ENCODE peak calls at places on chromosomes 1 and 21, in four cellular contexts. Y is heart right ventricle, W is psoas muscle, X is choroid plexus epithelial cell. V is an unnamed sample.

GRCh38 chr1:214603819-214604252 is 841 bp downstream of the CENPF start:
- DNase-seq in Y (no peak), X (no peak), W (no peak), V (no peak)

GRCh38 chr1:32361674-32362473 is 411 bp downstream of the FAM229A start:
- DNase-seq in Y (peak; percentile 67), W (peak; percentile 64), X (peak; percentile 36), V (peak; percentile 67)

GRCh38 chr1:236489710-236490377 is 33.9 kb upstream of the LGALS8 start:
- DNase-seq in W (no peak), X (peak; percentile 85), Y (no peak), V (no peak)

GRCh38 chr1:18783705-18784522 is 75.5 kb downstream of the TAS1R2 start:
- DNase-seq in W (no peak), X (no peak), Y (no peak), V (no peak)

GRCh38 chr1:37890378-37891014 is 31.1 kb upstream of the MTF1 start:
- DNase-seq in X (peak; percentile 74), Y (no peak), W (no peak), V (no peak)

GRCh38 chr21:37220981-37221664 is 46.0 kb downstream of the VPS26C start:
- DNase-seq in W (peak; percentile 95), X (peak; percentile 94), Y (peak; percentile 95), V (peak; percentile 97)

GRCh38 chr1:236287757-236288619 is 6.2 kb upstream of the ERO1B start:
- DNase-seq in W (no peak), Y (no peak), X (no peak), V (no peak)

GRCh38 chr1:92940541-92940940 is 20.7 kb downstream of the DIPK1A start:
- DNase-seq in Y (no peak), W (no peak), X (peak; percentile 46), V (no peak)

GRCh38 chr21:42161401-42161956 is 57.5 kb upstream of the ABCG1 start:
- DNase-seq in W (no peak), Y (no peak), X (no peak), V (no peak)

GRCh38 chr1:2360588-2361364 is 30.6 kb downstream of the MORN1 start:
- DNase-seq in Y (peak; percentile 0), X (no peak), W (no peak), V (peak; percentile 4)

GRCh38 chr1:156657161-156657970 is 15.4 kb downstream of the BCAN start:
- DNase-seq in X (peak; percentile 61), W (peak; percentile 82), Y (peak; percentile 86), V (peak; percentile 81)

GRCh38 chr21:25934130-25934529 is 199.4 kb downstream of the GABPA start:
- DNase-seq in X (peak; percentile 90), W (no peak), Y (no peak), V (no peak)

GRCh38 chr1:54348700-54349021 is 57.5 kb downstream of the SSBP3 start:
- DNase-seq in W (no peak), Y (no peak), X (no peak), V (no peak)

GRCh38 chr1:10943991-10944730 is 68.3 kb upstream of the TARDBP start:
- DNase-seq in Y (no peak), W (no peak), X (peak; percentile 38), V (no peak)

GRCh38 chr1:94103608-94104007 is 17.3 kb downstream of the ABCA4 start:
- DNase-seq in Y (no peak), W (no peak), X (no peak), V (no peak)

GRCh38 chr1:155184351-155184811 is 10.7 kb downstream of the TRIM46 start:
- DNase-seq in Y (no peak), X (no peak), W (no peak), V (no peak)

GRCh38 chr1:166902279-166902678 is 26.2 kb upstream of the TADA1 start:
- DNase-seq in Y (no peak), X (peak; percentile 43), W (no peak), V (no peak)

GRCh38 chr1:6544831-6545230 is 9.5 kb downstream of the NOL9 start:
- DNase-seq in X (peak; percentile 58), W (no peak), Y (no peak), V (no peak)

GRCh38 chr1:160377585-160378206 is 10.8 kb downstream of the NHLH1 start:
- DNase-seq in X (peak; percentile 17), Y (no peak), W (no peak), V (no peak)

GRCh38 chr1:109828756-109829505 is 65.2 kb upstream of the EPS8L3 start:
- DNase-seq in Y (no peak), X (no peak), W (no peak), V (no peak)

GRCh38 chr1:53951697-53952096 is 5.5 kb downstream of the LRRC42 start:
- DNase-seq in W (no peak), X (no peak), Y (no peak), V (no peak)

GRCh38 chr1:147292012-147292411 is 49.5 kb downstream of the CHD1L start:
- DNase-seq in Y (no peak), X (peak; percentile 85), W (no peak), V (no peak)

GRCh38 chr1:44276006-44276405 is 62.7 kb downstream of the DMAP1 start:
- DNase-seq in Y (no peak), X (peak; percentile 40), W (no peak), V (no peak)

GRCh38 chr1:93129507-93130099 is 50.5 kb downstream of the MTF2 start:
- DNase-seq in Y (no peak), W (no peak), X (no peak), V (no peak)

DNA sequence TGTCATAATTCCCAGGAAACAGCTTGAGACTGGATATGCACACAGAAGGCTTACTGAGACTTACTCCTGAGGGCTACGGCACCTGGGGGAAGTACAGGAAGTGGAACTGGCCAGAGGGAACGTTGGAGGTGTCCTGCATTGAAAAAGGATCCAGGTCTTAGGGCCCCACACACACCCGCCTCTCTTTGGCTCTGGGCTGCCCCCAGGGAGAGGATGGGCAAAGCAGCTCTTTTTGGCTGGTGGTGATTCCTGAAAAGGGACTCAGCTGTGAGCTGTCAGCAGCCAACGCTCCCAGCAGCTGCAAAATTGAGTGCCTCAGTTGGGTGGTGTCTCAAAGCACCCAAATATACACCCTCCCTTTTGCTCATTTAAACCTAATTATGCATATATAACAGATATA is 213.2 kb downstream of the TNR start:
- DNase-seq in X (no peak), Y (no peak), W (no peak), V (no peak)
- H3K4me3 ChIP-seq in X (no peak overlapping the region), Y (no peak overlapping the region), W (no peak overlapping the region), V (no peak overlapping the region)

DNA sequence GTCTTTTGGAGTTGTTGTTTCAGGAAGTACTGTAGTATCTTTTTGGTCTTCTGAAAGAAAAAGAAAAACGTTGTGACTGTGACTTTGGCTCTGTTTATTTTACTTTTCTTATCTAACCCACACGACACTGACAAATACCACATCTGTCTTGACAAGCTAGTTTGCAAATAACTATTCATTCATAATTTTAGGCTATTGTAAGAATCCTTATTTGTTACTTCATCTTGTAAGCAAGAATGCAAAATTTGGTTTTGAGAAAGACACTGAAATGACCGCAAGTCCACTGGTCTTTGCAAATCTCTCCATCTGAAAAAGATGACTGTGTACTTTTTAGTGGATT is 12.7 kb downstream of the TGFB2 start:
- DNase-seq in X (no peak), W (no peak), Y (no peak), V (no peak)
- H3K4me3 ChIP-seq in X (no peak overlapping the region), W (peak overlapping the region; percentile 23), Y (no peak overlapping the region), V (peak overlapping the region; percentile 13)

DNA sequence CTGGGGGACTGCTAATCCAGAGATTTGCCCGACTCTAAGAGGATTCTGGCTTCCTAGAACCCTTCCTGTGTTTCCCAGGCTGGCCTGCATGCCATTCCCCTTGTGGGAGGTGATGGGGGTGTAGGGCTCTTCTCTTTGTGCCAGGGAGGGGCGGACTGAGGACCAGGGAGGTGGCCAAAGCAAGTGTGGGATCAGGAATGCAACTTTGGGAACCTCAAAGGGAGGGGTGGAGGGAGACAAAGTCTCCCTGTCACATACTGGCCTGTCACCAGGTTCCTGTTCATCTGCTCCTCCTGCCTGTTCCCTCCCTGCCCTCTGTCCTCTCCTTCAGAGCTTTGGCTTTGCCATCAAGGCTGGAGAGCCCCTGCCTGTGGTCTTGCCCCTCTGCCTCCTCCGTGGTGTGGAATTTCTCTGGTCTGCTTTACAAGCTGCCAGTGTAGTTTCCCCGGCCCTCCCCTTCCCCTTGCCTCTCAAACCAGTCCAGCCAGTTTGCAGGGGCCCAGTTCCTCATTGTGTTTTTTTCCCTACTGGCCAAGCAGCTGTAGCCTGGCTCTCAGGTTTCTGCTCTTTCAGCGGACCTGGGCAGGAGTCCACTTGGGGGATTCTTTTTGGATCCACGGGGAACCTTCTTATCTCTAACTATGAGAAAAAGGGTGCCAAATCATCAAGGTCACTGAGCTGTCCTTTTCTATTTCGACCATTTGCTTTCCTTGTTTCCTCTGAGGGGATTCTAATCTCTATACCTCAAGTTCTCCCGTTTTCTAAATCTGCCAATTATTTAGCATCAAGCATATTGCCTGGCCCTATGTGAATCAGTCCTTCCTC is 1.8 kb downstream of the CGN start:
- DNase-seq in W (no peak), X (no peak), Y (no peak), V (no peak)
- H3K4me3 ChIP-seq in W (no peak overlapping the region), X (no peak overlapping the region), Y (no peak overlapping the region), V (no peak overlapping the region)

GRCh38 chr1:28264897-28265296 is 5.6 kb downstream of the SESN2 start:
- DNase-seq in Y (no peak), X (no peak), W (no peak), V (no peak)
- H3K4me3 ChIP-seq in Y (no peak overlapping the region), X (no peak overlapping the region), W (no peak overlapping the region), V (no peak overlapping the region)

GRCh38 chr1:203516906-203517305 is 23.0 kb downstream of the OPTC start:
- DNase-seq in W (no peak), Y (no peak), X (no peak), V (no peak)
- H3K4me3 ChIP-seq in W (no peak overlapping the region), Y (no peak overlapping the region), X (no peak overlapping the region), V (no peak overlapping the region)

GRCh38 chr1:36397083-36397377 is 678 bp downstream of the LSM10 start:
- DNase-seq in W (no peak), Y (no peak), X (no peak), V (no peak)
- H3K4me3 ChIP-seq in W (peak overlapping the region; percentile 88), Y (peak overlapping the region; percentile 56), X (peak overlapping the region; percentile 98), V (peak overlapping the region; percentile 86)

DNA sequence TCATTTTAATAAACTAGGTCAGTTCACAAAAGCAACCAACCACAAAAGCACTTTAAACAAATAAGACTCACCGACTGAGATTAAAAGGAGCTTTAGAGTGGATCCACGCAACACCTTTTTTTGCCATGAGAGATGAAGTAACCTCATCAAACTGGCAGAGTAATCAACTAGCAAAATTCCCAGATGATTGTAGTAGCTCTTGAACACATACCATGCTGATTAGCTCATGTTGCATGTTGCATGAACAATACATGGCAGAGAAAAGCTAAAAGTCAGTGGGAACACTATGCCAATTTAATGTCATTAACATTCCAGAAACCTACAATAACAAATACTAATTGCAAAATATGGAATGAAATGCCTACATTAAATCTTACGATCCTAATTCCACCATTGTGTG is 4.1 kb downstream of the WARS2 start:
- DNase-seq in X (peak; percentile 50), Y (no peak), W (no peak), V (no peak)
- H3K4me3 ChIP-seq in X (no peak overlapping the region), Y (no peak overlapping the region), W (no peak overlapping the region), V (no peak overlapping the region)

GRCh38 chr1:21933397-21934248 is 3.5 kb downstream of the HSPG2 start:
- DNase-seq in X (peak; percentile 53), Y (peak; percentile 67), W (peak; percentile 76), V (peak; percentile 77)
- H3K4me3 ChIP-seq in X (no peak overlapping the region), Y (peak overlapping the region; percentile 74), W (peak overlapping the region; percentile 82), V (peak overlapping the region; percentile 75)

V was measured in left ventricle myocardium inferior.